ENCODE peak calls at places on chromosomes 16 and 17, in five cellular contexts. C is neural crest cell, L is caudate nucleus, B is M059J, Z is NAMALWA. Q is an unnamed sample.

GRCh38 chr17:14067347-14067746 is 2.0 kb upstream of the COX10 start:
- DNase-seq in C (no peak), L (no peak), B (no peak), Z (no peak), Q (no peak)

GRCh38 chr17:71251936-71252335 is 868.9 kb upstream of the SOX9 start:
- DNase-seq in C (no peak), L (no peak), B (peak), Z (no peak), Q (no peak)

GRCh38 chr16:22386976-22387375 is 12.6 kb upstream of the CDR2 start:
- DNase-seq in C (no peak), L (no peak), B (peak), Z (no peak), Q (no peak)

GRCh38 chr17:79041723-79042420 is 17.9 kb downstream of the C1QTNF1 start:
- DNase-seq in C (no peak), L (no peak), B (peak), Z (no peak), Q (no peak)

GRCh38 chr17:6677158-6677831 is 25.7 kb downstream of the C17orf100 start:
- DNase-seq in C (no peak), L (no peak), B (peak), Z (no peak), Q (no peak)

GRCh38 chr17:13346592-13346991 is 255.1 kb downstream of the HS3ST3A1 start:
- DNase-seq in C (no peak), L (no peak), B (no peak), Z (no peak), Q (no peak)

GRCh38 chr17:72104164-72104862 is 16.5 kb upstream of the SOX9 start:
- DNase-seq in C (no peak), L (no peak), B (no peak), Z (no peak), Q (no peak)

GRCh38 chr16:50946098-50946497 is 204.2 kb downstream of the CYLD start:
- DNase-seq in C (no peak), L (no peak), B (no peak), Z (no peak), Q (no peak)

GRCh38 chr16:87324411-87325275 is 7.5 kb upstream of the C16orf95 start:
- DNase-seq in C (peak), L (peak), B (peak), Z (peak), Q (peak)

GRCh38 chr17:57478433-57478832 is 222.1 kb downstream of the MSI2 start:
- DNase-seq in C (no peak), L (no peak), B (no peak), Z (no peak), Q (no peak)

GRCh38 chr16:54687043-54687655 is 243.5 kb upstream of the IRX5 start:
- DNase-seq in C (no peak), L (no peak), B (no peak), Z (no peak), Q (no peak)

GRCh38 chr16:8924214-8924613 is 39.5 kb downstream of the USP7 start:
- DNase-seq in C (no peak), L (no peak), B (no peak), Z (no peak), Q (no peak)

GRCh38 chr17:13074026-13074425 is 56.2 kb upstream of the ELAC2 start:
- DNase-seq in C (no peak), L (no peak), B (peak), Z (no peak), Q (no peak)

GRCh38 chr17:34302626-34303025 is 16.6 kb upstream of the CCL8 start:
- DNase-seq in C (no peak), L (no peak), B (no peak), Z (no peak), Q (no peak)

GRCh38 chr17:73281926-73282325 is 20.2 kb upstream of the CPSF4L start:
- DNase-seq in C (no peak), L (no peak), B (no peak), Z (no peak), Q (peak)

GRCh38 chr17:34998205-34998604 is 17.9 kb downstream of the LIG3 start:
- DNase-seq in C (peak), L (peak), B (peak), Z (peak), Q (peak)

GRCh38 chr16:4313563-4314531 is 2.0 kb upstream of the GLIS2 start:
- DNase-seq in C (peak), L (no peak), B (peak), Z (peak), Q (no peak)

GRCh38 chr16:31224092-31224955 is 7.4 kb upstream of the PYDC1 start:
- DNase-seq in C (no peak), L (no peak), B (no peak), Z (no peak), Q (no peak)

GRCh38 chr17:78450696-78451344 is 72.4 kb downstream of the PGS1 start:
- DNase-seq in C (no peak), L (no peak), B (no peak), Z (no peak), Q (peak)

GRCh38 chr17:71099003-71099710 is 929.8 kb downstream of the KCNJ2 start:
- DNase-seq in C (no peak), L (no peak), B (no peak), Z (no peak), Q (no peak)

GRCh38 chr17:27481327-27481726 is 25.1 kb downstream of the KSR1 start:
- DNase-seq in C (no peak), L (no peak), B (no peak), Z (no peak), Q (no peak)

GRCh38 chr16:68416057-68417046 is 32.0 kb downstream of the SMPD3 start:
- DNase-seq in C (no peak), L (no peak), B (no peak), Z (no peak), Q (no peak)

GRCh38 chr17:44203731-44204452 is 4.2 kb upstream of the ATXN7L3 start:
- DNase-seq in C (peak), L (no peak), B (peak), Z (peak), Q (peak)

GRCh38 chr16:87132361-87133014 is 184.7 kb downstream of the C16orf95 start:
- DNase-seq in C (peak), L (peak), B (peak), Z (no peak), Q (no peak)

GRCh38 chr17:48629411-48629759 is 3.2 kb upstream of the HOXB9 start:
- DNase-seq in C (no peak), L (no peak), B (no peak), Z (no peak), Q (no peak)

Q was measured in BE2C.